ENCODE peak calls at places on chromosomes 7 and 10, in six cellular contexts. B is upper lobe of left lung, A is hepatocyte, S is left lung, Q is foreskin keratinocyte, D is OCI-LY7. G is an unnamed sample. For H3K4me1, the result is how much of the 10 kb centered on the place peaks cover.

GRCh38 chr7:95520136-95520535 is 34.4 kb downstream of the ASB4 start:
- DNase-seq in B (no peak), A (no peak), S (no peak), Q (no peak), D (no peak), G (no peak)

GRCh38 chr7:23530355-23530754 is 1.4 kb downstream of the TRA2A start:
- DNase-seq in B (no peak), A (peak), S (no peak), Q (peak), D (peak), G (peak)

GRCh38 chr10:5976689-5977470 is 463 bp downstream of the IL15RA start:
- DNase-seq in B (peak), A (peak), S (peak), Q (peak), D (peak), G (no peak)

GRCh38 chr7:143884978-143885559 is 16.9 kb downstream of the TCAF1 start:
- DNase-seq in B (no peak), A (peak), S (peak), Q (no peak), D (no peak), G (peak)

GRCh38 chr10:61760943-61761824 is 98.5 kb downstream of the CABCOCO1 start:
- DNase-seq in B (no peak), A (peak), S (no peak), Q (peak), D (no peak), G (no peak)

GRCh38 chr7:74191231-74191630 is 17.1 kb downstream of the EIF4H start:
- DNase-seq in B (no peak), A (no peak), S (no peak), Q (no peak), D (no peak), G (no peak)

GRCh38 chr10:96130326-96130758 is 245 bp downstream of the ZNF518A start:
- DNase-seq in B (peak), A (peak), S (peak), Q (no peak), D (peak), G (peak)

GRCh38 chr10:11442001-11442773 is 169.3 kb downstream of the USP6NL start:
- DNase-seq in B (no peak), A (no peak), S (no peak), Q (no peak), D (no peak), G (no peak)

GRCh38 chr10:5364365-5364764 is 401 bp upstream of the UCN3 start:
- DNase-seq in B (no peak), A (no peak), S (no peak), Q (no peak), D (no peak), G (no peak)

GRCh38 chr10:75176046-75176445 is 34.5 kb upstream of the VDAC2 start:
- DNase-seq in B (no peak), A (no peak), S (no peak), Q (no peak), D (no peak), G (no peak)

GRCh38 chr10:93096901-93097300 is 23.2 kb downstream of the CYP26A1 start:
- DNase-seq in B (no peak), A (peak), S (no peak), Q (no peak), D (no peak), G (no peak)

GRCh38 chr7:27434729-27435400 is 192.3 kb downstream of the EVX1 start:
- DNase-seq in B (no peak), A (no peak), S (no peak), Q (no peak), D (no peak), G (no peak)

DNA sequence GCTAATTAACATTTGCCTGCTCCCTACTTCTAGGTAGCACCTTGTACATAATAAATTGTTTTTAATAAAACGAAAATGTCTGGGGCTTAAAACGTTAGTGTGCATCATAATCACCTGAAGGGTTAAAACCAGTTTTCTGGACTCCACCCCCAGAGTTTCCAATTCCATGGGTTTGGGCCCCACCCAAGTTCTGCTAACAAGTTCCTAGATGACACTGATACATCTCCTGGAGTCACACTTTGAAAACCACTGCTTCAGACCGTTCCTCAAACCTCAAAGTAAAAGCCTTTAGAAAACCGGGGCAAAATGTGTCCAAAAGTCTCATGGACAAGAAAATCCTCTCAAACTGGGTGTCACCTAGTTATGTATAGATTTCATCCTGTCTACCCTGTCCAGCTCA is 9.3 kb downstream of the OSBPL3 start:
- DNase-seq in B (no peak), A (no peak), S (no peak), Q (no peak), D (no peak), G (no peak)
- H3K4me1 ChIP-seq in B (under half), A (under half), S (under half), Q (half or more), D (half or more), G (under half)

GRCh38 chr7:84228526-84228925 is 33.9 kb upstream of the SEMA3A start:
- DNase-seq in B (no peak), A (no peak), S (no peak), Q (no peak), D (no peak), G (no peak)

GRCh38 chr7:84236398-84236797 is 41.8 kb upstream of the SEMA3A start:
- DNase-seq in B (no peak), A (no peak), S (no peak), Q (peak), D (no peak), G (no peak)

GRCh38 chr7:84231157-84231556 is 36.6 kb upstream of the SEMA3A start:
- DNase-seq in B (no peak), A (no peak), S (no peak), Q (no peak), D (no peak), G (no peak)

GRCh38 chr7:84230491-84230890 is 35.9 kb upstream of the SEMA3A start:
- DNase-seq in B (no peak), A (no peak), S (no peak), Q (no peak), D (no peak), G (no peak)

GRCh38 chr7:84232653-84233052 is 38.1 kb upstream of the SEMA3A start:
- DNase-seq in B (no peak), A (no peak), S (no peak), Q (no peak), D (no peak), G (no peak)
- TF ChIP-seq CTCF in B (no peak), A (peak), S (no peak), Q (peak), D (no peak), G (peak)

DNA sequence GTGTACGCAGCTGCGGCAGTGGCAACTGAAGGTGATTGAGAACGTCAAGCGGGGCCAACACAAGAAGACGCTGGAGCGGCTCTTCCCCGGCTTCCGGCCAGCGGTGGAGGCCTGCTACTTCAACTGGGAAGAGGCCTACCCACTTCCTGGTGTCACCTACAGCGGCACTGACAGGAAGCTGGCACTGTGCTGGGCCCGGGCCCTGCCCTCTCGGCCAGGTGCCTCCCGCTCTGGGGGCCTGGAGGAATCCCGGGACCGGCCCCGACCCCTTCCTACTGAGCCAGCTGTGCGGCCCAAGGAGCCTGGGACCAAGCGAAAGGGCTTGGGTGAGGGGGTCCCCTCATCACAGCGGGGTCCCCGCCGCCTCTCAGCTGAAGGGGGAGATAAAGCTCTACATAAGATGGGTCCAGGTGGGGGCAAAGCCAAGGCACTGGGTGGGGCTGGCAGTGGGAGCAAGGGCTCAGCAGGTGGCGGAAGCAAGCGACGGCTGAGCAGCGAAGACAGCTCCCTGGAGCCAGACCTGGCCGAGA is 6.5 kb downstream of the ZSWIM8 start:
- DNase-seq in B (no peak), A (no peak), S (no peak), Q (no peak), D (no peak), G (no peak)
- H3K4me1 ChIP-seq in B (under half), A (under half), S (under half), Q (under half), D (under half), G (under half)

GRCh38 chr10:77082601-77083252 is 554.9 kb downstream of the KCNMA1 start:
- DNase-seq in B (no peak), A (no peak), S (no peak), Q (no peak), D (no peak), G (no peak)
- TF ChIP-seq CTCF in B (no peak), A (peak), S (no peak), Q (peak), D (no peak), G (no peak)

DNA sequence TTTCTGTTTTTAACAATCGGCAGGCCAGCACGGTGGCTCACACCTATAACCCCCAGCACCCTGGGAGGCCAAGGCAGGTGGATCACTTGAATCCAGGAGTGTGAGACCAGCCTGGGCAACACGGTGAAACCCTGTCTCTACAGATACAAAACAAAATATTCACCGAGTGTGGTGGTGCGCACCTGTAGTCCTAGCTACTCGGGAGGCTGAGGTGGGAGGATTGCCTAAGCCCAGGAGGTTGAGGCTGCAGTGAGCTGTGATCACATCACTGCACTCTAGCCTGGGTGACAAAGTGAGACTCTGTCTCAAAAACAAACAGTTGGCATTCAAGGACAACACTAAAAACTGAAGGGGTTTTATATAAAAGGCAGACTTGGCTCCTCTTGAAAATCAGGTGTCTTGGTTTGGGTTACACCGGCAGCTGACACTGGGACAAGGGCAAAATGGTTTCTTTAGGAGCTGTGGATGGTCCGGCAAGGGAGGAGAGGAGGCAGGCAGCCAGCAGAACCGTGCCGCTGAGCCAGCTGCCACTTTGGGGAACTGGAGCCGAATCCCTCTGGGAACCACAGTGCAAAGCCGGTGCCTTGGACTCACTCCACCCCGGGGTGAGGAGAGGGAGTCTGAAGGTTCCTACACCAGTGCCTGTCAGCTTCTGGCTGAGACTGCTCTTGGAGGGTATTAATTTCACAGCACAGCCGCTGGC is 52.6 kb downstream of the CHST3 start:
- DNase-seq in B (no peak), A (no peak), S (no peak), Q (no peak), D (no peak), G (no peak)
- H3K4me1 ChIP-seq in B (under half), A (under half), S (under half), Q (under half), D (under half), G (under half)

GRCh38 chr7:132169730-132170129 is 406.5 kb downstream of the PLXNA4 start:
- DNase-seq in B (no peak), A (no peak), S (no peak), Q (no peak), D (no peak), G (no peak)
- TF ChIP-seq CTCF in B (no peak), A (no peak), S (no peak), Q (peak), D (no peak), G (no peak)